ENCODE peak calls at places on chromosome X, in eight cellular contexts. One of them, this sample, is unnamed.

GRCh38 chrX:16488959-16489358 is 161.0 kb upstream of the S100G start:
- DNase-seq in left colon: no peak
- DNase-seq in OCI-LY7: no peak
- DNase-seq in Caki2: no peak
- DNase-seq in substantia nigra: no peak
- DNase-seq in iPS-NIHi11: no peak
- DNase-seq in NCI-H460: no peak
- DNase-seq in lower lobe of right lung: no peak
- DNase-seq in this sample: no peak

GRCh38 chrX:13377537-13377936 is 57.7 kb upstream of the ATXN3L start:
- DNase-seq in Caki2: no peak
- DNase-seq in left colon: no peak
- DNase-seq in iPS-NIHi11: no peak
- DNase-seq in substantia nigra: no peak
- DNase-seq in lower lobe of right lung: no peak
- DNase-seq in OCI-LY7: no peak
- DNase-seq in NCI-H460: no peak
- DNase-seq in this sample: no peak

GRCh38 chrX:150463566-150463965 is 100.4 kb downstream of the MAMLD1 start:
- DNase-seq in NCI-H460: no peak
- DNase-seq in substantia nigra: no peak
- DNase-seq in lower lobe of right lung: no peak
- DNase-seq in Caki2: no peak
- DNase-seq in iPS-NIHi11: no peak
- DNase-seq in OCI-LY7: no peak
- DNase-seq in left colon: no peak
- DNase-seq in this sample: no peak

GRCh38 chrX:18725316-18725943 is 18.0 kb downstream of the PPEF1 start:
- DNase-seq in OCI-LY7: no peak
- DNase-seq in iPS-NIHi11: peak
- DNase-seq in lower lobe of right lung: no peak
- DNase-seq in substantia nigra: no peak
- DNase-seq in NCI-H460: no peak
- DNase-seq in left colon: no peak
- DNase-seq in Caki2: no peak
- DNase-seq in this sample: no peak

GRCh38 chrX:16970977-16971376 is 24.5 kb downstream of the REPS2 start:
- DNase-seq in OCI-LY7: no peak
- DNase-seq in substantia nigra: no peak
- DNase-seq in left colon: no peak
- DNase-seq in NCI-H460: no peak
- DNase-seq in lower lobe of right lung: no peak
- DNase-seq in Caki2: peak
- DNase-seq in iPS-NIHi11: no peak
- DNase-seq in this sample: no peak

GRCh38 chrX:148459343-148459742 is 41.1 kb upstream of the AFF2 start:
- DNase-seq in Caki2: no peak
- DNase-seq in OCI-LY7: peak
- DNase-seq in NCI-H460: no peak
- DNase-seq in left colon: no peak
- DNase-seq in lower lobe of right lung: no peak
- DNase-seq in iPS-NIHi11: no peak
- DNase-seq in substantia nigra: no peak
- DNase-seq in this sample: no peak

GRCh38 chrX:118025193-118025592 is 91.4 kb downstream of the KLHL13 start:
- DNase-seq in substantia nigra: no peak
- DNase-seq in left colon: no peak
- DNase-seq in lower lobe of right lung: no peak
- DNase-seq in Caki2: no peak
- DNase-seq in OCI-LY7: no peak
- DNase-seq in NCI-H460: no peak
- DNase-seq in iPS-NIHi11: no peak
- DNase-seq in this sample: no peak

GRCh38 chrX:72269671-72270251 is 7.3 kb downstream of the RPS4X start:
- DNase-seq in iPS-NIHi11: no peak
- DNase-seq in OCI-LY7: no peak
- DNase-seq in NCI-H460: no peak
- DNase-seq in left colon: no peak
- DNase-seq in substantia nigra: no peak
- DNase-seq in Caki2: peak
- DNase-seq in lower lobe of right lung: no peak
- DNase-seq in this sample: no peak

GRCh38 chrX:115425359-115425758 is 135.6 kb upstream of the PLS3 start:
- DNase-seq in Caki2: no peak
- DNase-seq in lower lobe of right lung: no peak
- DNase-seq in substantia nigra: no peak
- DNase-seq in OCI-LY7: no peak
- DNase-seq in NCI-H460: no peak
- DNase-seq in iPS-NIHi11: no peak
- DNase-seq in left colon: no peak
- DNase-seq in this sample: no peak

GRCh38 chrX:16601885-16602284 is 48.1 kb upstream of the S100G start:
- DNase-seq in lower lobe of right lung: no peak
- DNase-seq in Caki2: no peak
- DNase-seq in iPS-NIHi11: no peak
- DNase-seq in OCI-LY7: no peak
- DNase-seq in substantia nigra: no peak
- DNase-seq in NCI-H460: no peak
- DNase-seq in left colon: no peak
- DNase-seq in this sample: no peak

GRCh38 chrX:72130762-72131231 is 918 bp downstream of the RTL5 start:
- DNase-seq in Caki2: no peak
- DNase-seq in substantia nigra: no peak
- DNase-seq in lower lobe of right lung: no peak
- DNase-seq in left colon: no peak
- DNase-seq in OCI-LY7: no peak
- DNase-seq in NCI-H460: no peak
- DNase-seq in iPS-NIHi11: peak
- DNase-seq in this sample: no peak

GRCh38 chrX:112636951-112637541 is 42.7 kb downstream of the LHFPL1 start:
- DNase-seq in substantia nigra: no peak
- DNase-seq in left colon: no peak
- DNase-seq in iPS-NIHi11: no peak
- DNase-seq in OCI-LY7: no peak
- DNase-seq in lower lobe of right lung: no peak
- DNase-seq in Caki2: no peak
- DNase-seq in NCI-H460: no peak
- DNase-seq in this sample: no peak

GRCh38 chrX:150062292-150063137 is 124.2 kb upstream of the EOLA2 start:
- DNase-seq in substantia nigra: no peak
- DNase-seq in OCI-LY7: no peak
- DNase-seq in iPS-NIHi11: no peak
- DNase-seq in left colon: peak
- DNase-seq in Caki2: peak
- DNase-seq in lower lobe of right lung: no peak
- DNase-seq in NCI-H460: no peak
- DNase-seq in this sample: no peak

GRCh38 chrX:144494069-144494468 is 610.2 kb downstream of the UBE2NL start:
- DNase-seq in NCI-H460: no peak
- DNase-seq in lower lobe of right lung: no peak
- DNase-seq in substantia nigra: no peak
- DNase-seq in iPS-NIHi11: no peak
- DNase-seq in Caki2: no peak
- DNase-seq in OCI-LY7: no peak
- DNase-seq in left colon: no peak
- DNase-seq in this sample: no peak

GRCh38 chrX:39745782-39746181 is 352.0 kb downstream of the BCOR start:
- DNase-seq in iPS-NIHi11: no peak
- DNase-seq in substantia nigra: no peak
- DNase-seq in left colon: no peak
- DNase-seq in NCI-H460: no peak
- DNase-seq in Caki2: no peak
- DNase-seq in lower lobe of right lung: no peak
- DNase-seq in OCI-LY7: no peak
- DNase-seq in this sample: no peak

GRCh38 chrX:50514811-50515210 is 44.2 kb upstream of the DGKK start:
- DNase-seq in iPS-NIHi11: no peak
- DNase-seq in lower lobe of right lung: no peak
- DNase-seq in NCI-H460: no peak
- DNase-seq in substantia nigra: no peak
- DNase-seq in Caki2: no peak
- DNase-seq in OCI-LY7: no peak
- DNase-seq in left colon: no peak
- DNase-seq in this sample: no peak

GRCh38 chrX:50903387-50904027 is 7.0 kb upstream of the BMP15 start:
- DNase-seq in NCI-H460: peak
- DNase-seq in OCI-LY7: peak
- DNase-seq in substantia nigra: peak
- DNase-seq in left colon: peak
- DNase-seq in Caki2: peak
- DNase-seq in lower lobe of right lung: no peak
- DNase-seq in iPS-NIHi11: peak
- DNase-seq in this sample: peak

GRCh38 chrX:67094061-67094460 is 449.8 kb upstream of the AR start:
- DNase-seq in substantia nigra: no peak
- DNase-seq in iPS-NIHi11: peak
- DNase-seq in OCI-LY7: no peak
- DNase-seq in lower lobe of right lung: no peak
- DNase-seq in left colon: no peak
- DNase-seq in Caki2: no peak
- DNase-seq in NCI-H460: no peak
- DNase-seq in this sample: no peak

GRCh38 chrX:39507617-39508299 is 590.0 kb downstream of the BCOR start:
- DNase-seq in substantia nigra: no peak
- DNase-seq in iPS-NIHi11: no peak
- DNase-seq in Caki2: no peak
- DNase-seq in lower lobe of right lung: no peak
- DNase-seq in OCI-LY7: no peak
- DNase-seq in NCI-H460: no peak
- DNase-seq in left colon: no peak
- DNase-seq in this sample: no peak

GRCh38 chrX:115360220-115360781 is 70.8 kb downstream of the LUZP4 start:
- DNase-seq in left colon: no peak
- DNase-seq in OCI-LY7: no peak
- DNase-seq in substantia nigra: no peak
- DNase-seq in lower lobe of right lung: no peak
- DNase-seq in iPS-NIHi11: no peak
- DNase-seq in NCI-H460: no peak
- DNase-seq in Caki2: no peak
- DNase-seq in this sample: no peak

GRCh38 chrX:39730671-39731389 is 366.9 kb downstream of the BCOR start:
- DNase-seq in substantia nigra: peak
- DNase-seq in iPS-NIHi11: peak
- DNase-seq in NCI-H460: peak
- DNase-seq in Caki2: peak
- DNase-seq in left colon: peak
- DNase-seq in OCI-LY7: peak
- DNase-seq in lower lobe of right lung: peak
- DNase-seq in this sample: peak

GRCh38 chrX:37759878-37760418 is 19.9 kb upstream of the CYBB start:
- DNase-seq in substantia nigra: no peak
- DNase-seq in OCI-LY7: no peak
- DNase-seq in left colon: no peak
- DNase-seq in lower lobe of right lung: no peak
- DNase-seq in NCI-H460: no peak
- DNase-seq in Caki2: no peak
- DNase-seq in iPS-NIHi11: no peak
- DNase-seq in this sample: no peak

GRCh38 chrX:40318796-40319195 is 221.0 kb upstream of the BCOR start:
- DNase-seq in left colon: no peak
- DNase-seq in iPS-NIHi11: no peak
- DNase-seq in NCI-H460: no peak
- DNase-seq in Caki2: no peak
- DNase-seq in OCI-LY7: no peak
- DNase-seq in substantia nigra: no peak
- DNase-seq in lower lobe of right lung: no peak
- DNase-seq in this sample: no peak

GRCh38 chrX:39012561-39013209 is 211.4 kb downstream of the MID1IP1 start:
- DNase-seq in lower lobe of right lung: no peak
- DNase-seq in Caki2: no peak
- DNase-seq in NCI-H460: no peak
- DNase-seq in left colon: no peak
- DNase-seq in OCI-LY7: no peak
- DNase-seq in iPS-NIHi11: peak
- DNase-seq in substantia nigra: no peak
- DNase-seq in this sample: no peak

GRCh38 chrX:6856471-6856870 is 291.0 kb upstream of the STS start:
- DNase-seq in iPS-NIHi11: no peak
- DNase-seq in OCI-LY7: no peak
- DNase-seq in substantia nigra: no peak
- DNase-seq in NCI-H460: no peak
- DNase-seq in lower lobe of right lung: no peak
- DNase-seq in left colon: no peak
- DNase-seq in Caki2: no peak
- DNase-seq in this sample: no peak

GRCh38 chrX:113980953-113981352 is 602.9 kb upstream of the HTR2C start:
- DNase-seq in NCI-H460: no peak
- DNase-seq in left colon: no peak
- DNase-seq in substantia nigra: no peak
- DNase-seq in Caki2: no peak
- DNase-seq in OCI-LY7: no peak
- DNase-seq in iPS-NIHi11: no peak
- DNase-seq in lower lobe of right lung: no peak
- DNase-seq in this sample: no peak

GRCh38 chrX:44344194-44344593 is 722 bp upstream of the EFHC2 start:
- DNase-seq in left colon: peak
- DNase-seq in Caki2: no peak
- DNase-seq in NCI-H460: no peak
- DNase-seq in substantia nigra: no peak
- DNase-seq in lower lobe of right lung: peak
- DNase-seq in OCI-LY7: no peak
- DNase-seq in iPS-NIHi11: no peak
- DNase-seq in this sample: no peak

GRCh38 chrX:18649498-18649951 is 22.4 kb downstream of the RS1 start:
- DNase-seq in substantia nigra: no peak
- DNase-seq in left colon: no peak
- DNase-seq in iPS-NIHi11: no peak
- DNase-seq in OCI-LY7: no peak
- DNase-seq in Caki2: no peak
- DNase-seq in lower lobe of right lung: peak
- DNase-seq in NCI-H460: no peak
- DNase-seq in this sample: no peak

GRCh38 chrX:151902813-151903591 is 9.7 kb upstream of the MAGEA4 start:
- DNase-seq in NCI-H460: peak
- DNase-seq in Caki2: peak
- DNase-seq in lower lobe of right lung: no peak
- DNase-seq in OCI-LY7: no peak
- DNase-seq in left colon: no peak
- DNase-seq in iPS-NIHi11: no peak
- DNase-seq in substantia nigra: no peak
- DNase-seq in this sample: no peak

GRCh38 chrX:21581479-21581878 is 76.7 kb downstream of the KLHL34 start:
- DNase-seq in OCI-LY7: no peak
- DNase-seq in Caki2: no peak
- DNase-seq in left colon: no peak
- DNase-seq in lower lobe of right lung: no peak
- DNase-seq in substantia nigra: no peak
- DNase-seq in iPS-NIHi11: no peak
- DNase-seq in NCI-H460: no peak
- DNase-seq in this sample: no peak

GRCh38 chrX:44343412-44343942 is at the start of gene EFHC2:
- DNase-seq in substantia nigra: no peak
- DNase-seq in left colon: peak
- DNase-seq in lower lobe of right lung: peak
- DNase-seq in Caki2: no peak
- DNase-seq in NCI-H460: no peak
- DNase-seq in OCI-LY7: no peak
- DNase-seq in iPS-NIHi11: peak
- DNase-seq in this sample: no peak

GRCh38 chrX:106159861-106160282 is 8.2 kb upstream of the PWWP3B start:
- DNase-seq in Caki2: no peak
- DNase-seq in lower lobe of right lung: no peak
- DNase-seq in left colon: no peak
- DNase-seq in iPS-NIHi11: no peak
- DNase-seq in NCI-H460: no peak
- DNase-seq in substantia nigra: no peak
- DNase-seq in OCI-LY7: no peak
- DNase-seq in this sample: no peak

GRCh38 chrX:40471965-40472648 is 108.7 kb upstream of the ATP6AP2 start:
- DNase-seq in NCI-H460: no peak
- DNase-seq in OCI-LY7: peak
- DNase-seq in substantia nigra: no peak
- DNase-seq in left colon: peak
- DNase-seq in lower lobe of right lung: peak
- DNase-seq in iPS-NIHi11: peak
- DNase-seq in Caki2: peak
- DNase-seq in this sample: peak

GRCh38 chrX:154432210-154432609 is 3.7 kb downstream of the ATP6AP1 start:
- DNase-seq in Caki2: no peak
- DNase-seq in lower lobe of right lung: no peak
- DNase-seq in left colon: no peak
- DNase-seq in iPS-NIHi11: no peak
- DNase-seq in OCI-LY7: no peak
- DNase-seq in substantia nigra: no peak
- DNase-seq in NCI-H460: no peak
- DNase-seq in this sample: no peak

This sample was measured in GM13977.